ENCODE peak calls at places on chromosomes 4 and X, in eight cellular contexts. One of them, this sample, is unnamed.

GRCh38 chr4:47145630-47146029 is 114.3 kb downstream of the GABRB1 start:
- DNase-seq in DMS79: no peak
- DNase-seq in cerebellar cortex: no peak
- DNase-seq in mesenteric fat pad: no peak
- DNase-seq in HEK293T: no peak
- DNase-seq in ureter: no peak
- DNase-seq in stromal cell of bone marrow: peak; percentile 55
- DNase-seq in iris pigment epithelial cell: peak; percentile 71
- DNase-seq in this sample: no peak

GRCh38 chr4:161581262-161581661 is 582.5 kb downstream of the FSTL5 start:
- DNase-seq in DMS79: no peak
- DNase-seq in cerebellar cortex: no peak
- DNase-seq in mesenteric fat pad: no peak
- DNase-seq in HEK293T: no peak
- DNase-seq in ureter: no peak
- DNase-seq in stromal cell of bone marrow: no peak
- DNase-seq in iris pigment epithelial cell: peak; percentile 71
- DNase-seq in this sample: no peak

GRCh38 chr4:19748911-19749473 is 502.7 kb upstream of the SLIT2 start:
- DNase-seq in DMS79: no peak
- DNase-seq in cerebellar cortex: no peak
- DNase-seq in mesenteric fat pad: no peak
- DNase-seq in HEK293T: peak; percentile 14
- DNase-seq in ureter: no peak
- DNase-seq in stromal cell of bone marrow: peak; percentile 26
- DNase-seq in iris pigment epithelial cell: no peak
- DNase-seq in this sample: no peak

GRCh38 chr4:23060776-23061175 is 368.0 kb downstream of the GBA3 start:
- DNase-seq in DMS79: no peak
- DNase-seq in cerebellar cortex: peak; percentile 1
- DNase-seq in mesenteric fat pad: no peak
- DNase-seq in HEK293T: no peak
- DNase-seq in ureter: no peak
- DNase-seq in stromal cell of bone marrow: peak; percentile 72
- DNase-seq in iris pigment epithelial cell: peak; percentile 10
- DNase-seq in this sample: no peak

GRCh38 chrX:66110112-66110511 is 53.9 kb upstream of the HEPH start:
- DNase-seq in DMS79: no peak
- DNase-seq in cerebellar cortex: no peak
- DNase-seq in mesenteric fat pad: no peak
- DNase-seq in HEK293T: peak; percentile 4
- DNase-seq in ureter: no peak
- DNase-seq in stromal cell of bone marrow: peak; percentile 3
- DNase-seq in iris pigment epithelial cell: peak; percentile 10
- DNase-seq in this sample: peak; percentile 60

GRCh38 chr4:48268956-48269860 is at the start of gene TEC:
- DNase-seq in DMS79: no peak
- DNase-seq in cerebellar cortex: no peak
- DNase-seq in mesenteric fat pad: peak; percentile 91
- DNase-seq in HEK293T: peak; percentile 32
- DNase-seq in ureter: peak; percentile 60
- DNase-seq in stromal cell of bone marrow: no peak
- DNase-seq in iris pigment epithelial cell: peak; percentile 26
- DNase-seq in this sample: peak; percentile 70

GRCh38 chr4:134320048-134320447 is 118.5 kb upstream of the PABPC4L start:
- DNase-seq in DMS79: no peak
- DNase-seq in cerebellar cortex: no peak
- DNase-seq in mesenteric fat pad: no peak
- DNase-seq in HEK293T: no peak
- DNase-seq in ureter: no peak
- DNase-seq in stromal cell of bone marrow: peak; percentile 18
- DNase-seq in iris pigment epithelial cell: no peak
- DNase-seq in this sample: no peak

GRCh38 chrX:101206471-101206870 is 13.1 kb upstream of the DRP2 start:
- DNase-seq in DMS79: no peak
- DNase-seq in cerebellar cortex: peak; percentile 5
- DNase-seq in mesenteric fat pad: no peak
- DNase-seq in HEK293T: peak; percentile 53
- DNase-seq in ureter: no peak
- DNase-seq in stromal cell of bone marrow: no peak
- DNase-seq in iris pigment epithelial cell: peak; percentile 58
- DNase-seq in this sample: peak; percentile 51

GRCh38 chr4:23878912-23879732 is 10.7 kb downstream of the PPARGC1A start:
- DNase-seq in DMS79: no peak
- DNase-seq in cerebellar cortex: no peak
- DNase-seq in mesenteric fat pad: no peak
- DNase-seq in HEK293T: no peak
- DNase-seq in ureter: no peak
- DNase-seq in stromal cell of bone marrow: no peak
- DNase-seq in iris pigment epithelial cell: no peak
- DNase-seq in this sample: no peak

GRCh38 chrX:52923781-52924241 is 26.7 kb downstream of the FAM156B start:
- DNase-seq in DMS79: no peak
- DNase-seq in cerebellar cortex: no peak
- DNase-seq in mesenteric fat pad: no peak
- DNase-seq in HEK293T: no peak
- DNase-seq in ureter: peak; percentile 53
- DNase-seq in stromal cell of bone marrow: peak; percentile 22
- DNase-seq in iris pigment epithelial cell: peak; percentile 67
- DNase-seq in this sample: no peak

GRCh38 chrX:129116651-129117050 is 406.6 kb downstream of the SMARCA1 start:
- DNase-seq in DMS79: no peak
- DNase-seq in cerebellar cortex: no peak
- DNase-seq in mesenteric fat pad: no peak
- DNase-seq in HEK293T: no peak
- DNase-seq in ureter: no peak
- DNase-seq in stromal cell of bone marrow: no peak
- DNase-seq in iris pigment epithelial cell: no peak
- DNase-seq in this sample: no peak

GRCh38 chr4:35970366-35970960 is 273.9 kb downstream of the ARAP2 start:
- DNase-seq in DMS79: no peak
- DNase-seq in cerebellar cortex: no peak
- DNase-seq in mesenteric fat pad: no peak
- DNase-seq in HEK293T: no peak
- DNase-seq in ureter: no peak
- DNase-seq in stromal cell of bone marrow: no peak
- DNase-seq in iris pigment epithelial cell: no peak
- DNase-seq in this sample: no peak

GRCh38 chrX:114774691-114775090 is 190.8 kb downstream of the HTR2C start:
- DNase-seq in DMS79: no peak
- DNase-seq in cerebellar cortex: no peak
- DNase-seq in mesenteric fat pad: no peak
- DNase-seq in HEK293T: peak; percentile 8
- DNase-seq in ureter: no peak
- DNase-seq in stromal cell of bone marrow: no peak
- DNase-seq in iris pigment epithelial cell: peak; percentile 5
- DNase-seq in this sample: no peak

GRCh38 chrX:151082077-151082948 is 94.1 kb upstream of the GPR50 start:
- DNase-seq in DMS79: peak; percentile 2
- DNase-seq in cerebellar cortex: peak; percentile 49
- DNase-seq in mesenteric fat pad: no peak
- DNase-seq in HEK293T: peak; percentile 86
- DNase-seq in ureter: peak; percentile 59
- DNase-seq in stromal cell of bone marrow: peak; percentile 11
- DNase-seq in iris pigment epithelial cell: peak; percentile 31
- DNase-seq in this sample: peak; percentile 73

GRCh38 chrX:71859637-71860036 is 51.0 kb upstream of the NHSL2 start:
- DNase-seq in DMS79: no peak
- DNase-seq in cerebellar cortex: peak; percentile 69
- DNase-seq in mesenteric fat pad: no peak
- DNase-seq in HEK293T: peak; percentile 43
- DNase-seq in ureter: no peak
- DNase-seq in stromal cell of bone marrow: no peak
- DNase-seq in iris pigment epithelial cell: peak; percentile 32
- DNase-seq in this sample: peak; percentile 15

GRCh38 chr4:18105023-18106011 is 83.8 kb upstream of the LCORL start:
- DNase-seq in DMS79: no peak
- DNase-seq in cerebellar cortex: no peak
- DNase-seq in mesenteric fat pad: no peak
- DNase-seq in HEK293T: no peak
- DNase-seq in ureter: no peak
- DNase-seq in stromal cell of bone marrow: no peak
- DNase-seq in iris pigment epithelial cell: no peak
- DNase-seq in this sample: no peak

GRCh38 chrX:40607381-40607780 is 15.8 kb upstream of the MPC1L start:
- DNase-seq in DMS79: no peak
- DNase-seq in cerebellar cortex: no peak
- DNase-seq in mesenteric fat pad: no peak
- DNase-seq in HEK293T: no peak
- DNase-seq in ureter: no peak
- DNase-seq in stromal cell of bone marrow: no peak
- DNase-seq in iris pigment epithelial cell: peak; percentile 58
- DNase-seq in this sample: no peak

GRCh38 chrX:66045894-66046293 is 6.0 kb upstream of the VSIG4 start:
- DNase-seq in DMS79: no peak
- DNase-seq in cerebellar cortex: no peak
- DNase-seq in mesenteric fat pad: no peak
- DNase-seq in HEK293T: no peak
- DNase-seq in ureter: no peak
- DNase-seq in stromal cell of bone marrow: no peak
- DNase-seq in iris pigment epithelial cell: no peak
- DNase-seq in this sample: no peak

GRCh38 chr4:107283587-107284559 is 247.8 kb upstream of the DKK2 start:
- DNase-seq in DMS79: no peak
- DNase-seq in cerebellar cortex: no peak
- DNase-seq in mesenteric fat pad: no peak
- DNase-seq in HEK293T: no peak
- DNase-seq in ureter: no peak
- DNase-seq in stromal cell of bone marrow: peak; percentile 88
- DNase-seq in iris pigment epithelial cell: peak; percentile 96
- DNase-seq in this sample: no peak

GRCh38 chrX:101803451-101803850 is 128.4 kb downstream of the ZMAT1 start:
- DNase-seq in DMS79: no peak
- DNase-seq in cerebellar cortex: no peak
- DNase-seq in mesenteric fat pad: no peak
- DNase-seq in HEK293T: no peak
- DNase-seq in ureter: no peak
- DNase-seq in stromal cell of bone marrow: peak; percentile 3
- DNase-seq in iris pigment epithelial cell: peak; percentile 17
- DNase-seq in this sample: no peak

GRCh38 chr4:22991576-22991975 is 298.8 kb downstream of the GBA3 start:
- DNase-seq in DMS79: no peak
- DNase-seq in cerebellar cortex: no peak
- DNase-seq in mesenteric fat pad: no peak
- DNase-seq in HEK293T: no peak
- DNase-seq in ureter: no peak
- DNase-seq in stromal cell of bone marrow: no peak
- DNase-seq in iris pigment epithelial cell: no peak
- DNase-seq in this sample: no peak

GRCh38 chr4:1279253-1279652 is 10.4 kb upstream of the MAEA start:
- DNase-seq in DMS79: no peak
- DNase-seq in cerebellar cortex: no peak
- DNase-seq in mesenteric fat pad: peak; percentile 75
- DNase-seq in HEK293T: no peak
- DNase-seq in ureter: no peak
- DNase-seq in stromal cell of bone marrow: no peak
- DNase-seq in iris pigment epithelial cell: no peak
- DNase-seq in this sample: no peak

GRCh38 chr4:57475424-57475823 is 365.2 kb upstream of the IGFBP7 start:
- DNase-seq in DMS79: no peak
- DNase-seq in cerebellar cortex: no peak
- DNase-seq in mesenteric fat pad: no peak
- DNase-seq in HEK293T: no peak
- DNase-seq in ureter: no peak
- DNase-seq in stromal cell of bone marrow: no peak
- DNase-seq in iris pigment epithelial cell: no peak
- DNase-seq in this sample: no peak

GRCh38 chr4:172900880-172901279 is 267.7 kb upstream of the GALNT7 start:
- DNase-seq in DMS79: no peak
- DNase-seq in cerebellar cortex: no peak
- DNase-seq in mesenteric fat pad: no peak
- DNase-seq in HEK293T: no peak
- DNase-seq in ureter: no peak
- DNase-seq in stromal cell of bone marrow: no peak
- DNase-seq in iris pigment epithelial cell: no peak
- DNase-seq in this sample: no peak

GRCh38 chrX:48960291-48960690 is 2.9 kb upstream of the OTUD5 start:
- DNase-seq in DMS79: no peak
- DNase-seq in cerebellar cortex: peak; percentile 21
- DNase-seq in mesenteric fat pad: no peak
- DNase-seq in HEK293T: no peak
- DNase-seq in ureter: no peak
- DNase-seq in stromal cell of bone marrow: no peak
- DNase-seq in iris pigment epithelial cell: no peak
- DNase-seq in this sample: no peak

GRCh38 chrX:153969904-153970397 is 1.7 kb downstream of the HCFC1 start:
- DNase-seq in DMS79: no peak
- DNase-seq in cerebellar cortex: peak; percentile 59
- DNase-seq in mesenteric fat pad: no peak
- DNase-seq in HEK293T: no peak
- DNase-seq in ureter: no peak
- DNase-seq in stromal cell of bone marrow: peak; percentile 15
- DNase-seq in iris pigment epithelial cell: peak; percentile 41
- DNase-seq in this sample: peak; percentile 63

GRCh38 chr4:38177792-38178665 is 217.8 kb downstream of the PTTG2 start:
- DNase-seq in DMS79: no peak
- DNase-seq in cerebellar cortex: no peak
- DNase-seq in mesenteric fat pad: peak; percentile 90
- DNase-seq in HEK293T: no peak
- DNase-seq in ureter: peak; percentile 76
- DNase-seq in stromal cell of bone marrow: no peak
- DNase-seq in iris pigment epithelial cell: no peak
- DNase-seq in this sample: peak; percentile 21

GRCh38 chr4:3257691-3258482 is 8.9 kb downstream of the MSANTD1 start:
- DNase-seq in DMS79: peak; percentile 41
- DNase-seq in cerebellar cortex: no peak
- DNase-seq in mesenteric fat pad: peak; percentile 87
- DNase-seq in HEK293T: no peak
- DNase-seq in ureter: no peak
- DNase-seq in stromal cell of bone marrow: peak; percentile 21
- DNase-seq in iris pigment epithelial cell: peak; percentile 55
- DNase-seq in this sample: no peak

GRCh38 chrX:131792356-131792749 is 230.7 kb upstream of the STK26 start:
- DNase-seq in DMS79: peak; percentile 88
- DNase-seq in cerebellar cortex: peak; percentile 63
- DNase-seq in mesenteric fat pad: no peak
- DNase-seq in HEK293T: peak; percentile 60
- DNase-seq in ureter: peak; percentile 94
- DNase-seq in stromal cell of bone marrow: peak; percentile 67
- DNase-seq in iris pigment epithelial cell: peak; percentile 87
- DNase-seq in this sample: no peak